ENCODE peak calls at places on chromosomes 16 and 17, in nine cellular contexts. O, G, L, M, X, R, S, H and T are unnamed samples.

GRCh38 chr17:9195961-9196668 is 174.8 kb downstream of the NTN1 start:
- ATAC-seq in R (peak; percentile 67), G (no peak), X (peak; percentile 32), S (peak; percentile 71), O (no peak), M (no peak), L (no peak), H (peak; percentile 9), T (no peak)

GRCh38 chr17:11564483-11565380 is 33.5 kb upstream of the DNAH9 start:
- ATAC-seq in G (no peak), S (no peak), O (no peak), L (no peak), X (no peak), M (no peak), H (peak; percentile 55), R (no peak), T (no peak)

GRCh38 chr17:62572488-62573469 is 54.7 kb upstream of the MRC2 start:
- ATAC-seq in M (no peak), O (no peak), S (no peak), G (no peak), X (no peak), R (no peak), L (no peak), H (no peak), T (no peak)

GRCh38 chr17:16419074-16419928 is 3.9 kb downstream of the TRPV2 start:
- ATAC-seq in M (peak; percentile 14), O (no peak), X (no peak), R (no peak), H (no peak), L (peak; percentile 62), S (peak; percentile 27), G (peak; percentile 42), T (peak; percentile 65)

GRCh38 chr16:57837305-57838125 is 35.2 kb upstream of the KIFC3 start:
- ATAC-seq in G (no peak), R (peak; percentile 32), L (no peak), X (no peak), M (no peak), S (no peak), O (no peak), H (no peak), T (no peak)

GRCh38 chr16:87982491-87983415 is 31.5 kb downstream of the BANP start:
- ATAC-seq in R (peak; percentile 52), O (no peak), X (no peak), H (no peak), S (peak; percentile 90), L (no peak), G (peak; percentile 15), M (no peak), T (no peak)

GRCh38 chr16:67395458-67396158 is 2.3 kb upstream of the TPPP3 start:
- ATAC-seq in O (no peak), R (peak; percentile 1), M (no peak), L (no peak), H (no peak), S (no peak), X (no peak), G (no peak), T (no peak)

GRCh38 chr16:85537795-85538401 is 75.2 kb upstream of the GSE1 start:
- ATAC-seq in L (no peak), X (no peak), G (no peak), R (no peak), S (no peak), H (no peak), O (no peak), M (no peak), T (no peak)

GRCh38 chr16:16158741-16159374 is 64.4 kb downstream of the ABCC6 start:
- ATAC-seq in L (no peak), R (no peak), M (no peak), O (no peak), G (no peak), H (no peak), S (no peak), X (no peak), T (no peak)

GRCh38 chr16:66324785-66325184 is 41.7 kb upstream of the CDH5 start:
- ATAC-seq in G (no peak), O (no peak), M (no peak), R (peak; percentile 92), X (no peak), H (no peak), S (peak; percentile 71), L (peak; percentile 77), T (no peak)

GRCh38 chr17:18176152-18176551 is 7.5 kb upstream of the ALKBH5 start:
- ATAC-seq in O (no peak), X (no peak), M (no peak), R (no peak), L (no peak), S (no peak), G (peak; percentile 38), H (no peak), T (no peak)

GRCh38 chr16:4697867-4698291 is 4.5 kb downstream of the NUDT16L1 start:
- ATAC-seq in H (no peak), L (no peak), X (no peak), S (no peak), R (no peak), M (no peak), G (no peak), O (no peak), T (no peak)

GRCh38 chr16:4695473-4696171 is 2.3 kb downstream of the NUDT16L1 start:
- ATAC-seq in H (no peak), M (no peak), S (no peak), O (no peak), G (no peak), R (no peak), L (no peak), X (no peak), T (no peak)

GRCh38 chr16:4696172-4696904 is 3.0 kb downstream of the NUDT16L1 start:
- ATAC-seq in G (no peak), L (no peak), R (no peak), O (no peak), M (no peak), H (peak; percentile 19), X (no peak), S (no peak), T (peak; percentile 22)

GRCh38 chr16:4698321-4699029 is 5.1 kb downstream of the NUDT16L1 start:
- ATAC-seq in S (no peak), L (no peak), H (no peak), O (no peak), G (no peak), X (no peak), M (no peak), R (no peak), T (no peak)

DNA sequence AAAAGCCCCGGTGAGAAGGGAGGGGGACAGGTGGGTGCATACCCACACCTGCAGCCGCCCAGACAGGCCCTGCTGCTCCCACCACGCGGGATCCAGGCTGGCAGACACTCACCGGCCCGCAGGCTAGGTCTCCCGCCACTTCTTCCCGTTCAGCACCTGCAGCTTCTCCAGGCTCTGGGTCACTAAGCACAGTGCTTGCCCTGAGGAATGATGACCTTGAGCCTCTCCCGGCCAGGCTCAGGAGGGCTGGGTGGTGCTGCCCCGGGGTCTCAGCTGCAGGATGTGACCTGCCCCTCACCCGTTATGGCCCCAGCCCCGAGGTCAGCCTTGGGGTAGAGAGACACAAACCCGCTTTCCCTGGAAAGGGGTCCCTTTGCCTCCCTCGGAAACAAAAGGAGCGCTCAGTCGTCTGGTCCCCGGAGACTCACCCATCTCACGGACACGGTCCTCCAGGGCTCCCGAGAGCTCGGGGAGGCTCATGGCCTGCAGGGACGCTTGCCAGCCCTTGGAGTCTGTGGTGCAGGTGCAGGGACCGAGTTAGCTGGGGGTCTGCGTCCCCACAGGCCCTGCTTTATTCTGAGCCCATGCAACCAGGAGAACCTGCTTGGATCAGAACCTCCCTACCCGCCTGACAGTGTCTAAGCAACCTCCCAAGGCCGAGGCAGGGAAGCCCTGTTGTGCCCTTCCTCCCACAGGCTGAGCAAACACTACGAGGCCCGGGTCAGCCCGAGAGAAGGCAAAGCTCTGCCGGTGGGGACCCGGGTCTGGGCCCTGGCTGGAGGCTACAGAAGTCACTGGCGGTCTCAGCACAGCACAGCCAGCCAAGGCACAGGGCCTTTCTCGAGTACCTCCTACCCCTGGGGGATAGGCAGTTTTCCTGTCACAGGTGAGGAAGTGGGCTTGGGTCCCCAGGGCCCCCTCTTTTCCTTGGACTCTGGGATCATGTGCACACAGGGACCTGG is 3.8 kb downstream of the NUDT16L1 start:
- ATAC-seq in G (no peak), R (no peak), L (no peak), S (peak; percentile 6), O (no peak), M (no peak), H (no peak), X (no peak), T (no peak)
- H3K4me1 ChIP-seq in G (peaks cover 21% of the 10 kb centered on the region), R (no peaks in the 10 kb centered on the region), L (peaks cover 63% of the 10 kb centered on the region), S (peaks cover 38% of the 10 kb centered on the region), O (peaks cover 39% of the 10 kb centered on the region), M (peaks cover 37% of the 10 kb centered on the region), H (peaks cover 7% of the 10 kb centered on the region), X (peaks cover 17% of the 10 kb centered on the region), T (peaks cover 45% of the 10 kb centered on the region)

DNA sequence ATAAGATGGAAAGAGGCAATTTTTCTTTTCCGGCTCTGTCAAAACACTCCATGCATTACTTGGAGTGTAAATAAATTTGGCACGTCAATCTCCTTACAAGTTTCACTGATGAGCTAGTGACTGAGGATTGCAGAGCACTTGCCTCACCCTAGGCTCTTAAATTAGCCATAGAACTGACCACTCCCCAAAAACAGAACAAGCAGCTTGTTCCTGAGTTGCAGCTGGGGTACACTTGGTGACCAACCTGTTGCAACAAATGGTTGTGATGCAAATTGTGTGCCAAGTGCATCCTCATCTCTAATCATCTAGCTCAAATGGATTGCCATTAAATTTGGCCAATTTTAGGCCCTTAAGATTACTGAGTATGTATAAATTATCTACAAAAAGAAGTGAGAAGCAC is 67.0 kb downstream of the CACNG1 start:
- ATAC-seq in X (no peak), G (no peak), S (no peak), L (no peak), H (no peak), O (peak; percentile 29), R (no peak), M (no peak), T (no peak)
- H3K4me1 ChIP-seq in X (peaks cover 5% of the 10 kb centered on the region), G (no peaks in the 10 kb centered on the region), S (no peaks in the 10 kb centered on the region), L (no peaks in the 10 kb centered on the region), H (peaks cover 3% of the 10 kb centered on the region), O (peaks cover 12% of the 10 kb centered on the region), R (no peaks in the 10 kb centered on the region), M (no peaks in the 10 kb centered on the region), T (no peaks in the 10 kb centered on the region)

GRCh38 chr17:79836952-79837887 is 2.0 kb downstream of the CBX4 start:
- ATAC-seq in R (peak; percentile 1), G (peak; percentile 55), L (no peak), M (peak; percentile 13), S (peak; percentile 56), O (peak; percentile 60), H (peak; percentile 20), X (peak; percentile 87), T (peak; percentile 32)
- H3K4me1 ChIP-seq in R (peaks cover 38% of the 10 kb centered on the region), G (peaks cover 79% of the 10 kb centered on the region), L (peaks cover 87% of the 10 kb centered on the region), M (peaks cover 75% of the 10 kb centered on the region), S (peaks cover 66% of the 10 kb centered on the region), O (peaks cover 65% of the 10 kb centered on the region), H (peaks cover 10% of the 10 kb centered on the region), X (peaks cover 70% of the 10 kb centered on the region), T (peaks cover 3% of the 10 kb centered on the region)

DNA sequence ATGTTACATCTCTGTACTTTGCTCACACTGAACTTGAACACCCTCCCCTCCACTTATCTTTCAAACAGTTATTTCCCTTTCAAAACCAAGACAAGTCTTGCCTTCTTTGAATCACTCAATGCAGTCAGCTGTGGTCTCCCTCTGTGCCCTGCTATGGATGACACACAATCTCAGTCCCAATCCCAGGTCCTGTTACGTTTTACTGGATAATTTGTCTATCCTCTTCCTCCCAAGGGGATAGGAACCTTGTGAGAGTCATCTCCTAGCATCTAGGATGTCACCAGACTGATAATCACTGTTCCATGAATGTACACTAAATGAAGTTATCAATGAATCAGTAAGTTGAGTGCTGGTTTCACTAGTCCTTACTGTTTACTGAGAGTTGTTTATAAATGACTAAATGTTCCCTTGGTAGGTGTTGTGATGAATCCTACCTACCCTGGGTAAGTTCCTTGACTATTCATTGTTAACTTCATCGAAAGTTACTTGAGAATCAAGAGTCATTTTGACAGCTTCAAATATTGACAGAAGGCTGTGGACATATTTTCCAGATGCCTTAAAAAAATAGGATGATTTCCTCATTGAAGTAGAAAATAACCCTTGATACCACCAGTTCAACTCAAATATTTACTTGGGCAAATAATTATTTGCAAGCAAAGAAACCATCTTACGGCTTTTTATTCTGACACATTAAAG is 244.9 kb downstream of the PRKCA start:
- ATAC-seq in M (no peak), L (no peak), R (no peak), S (no peak), H (no peak), X (no peak), G (peak; percentile 43), O (no peak), T (no peak)
- H3K4me1 ChIP-seq in M (peaks cover 39% of the 10 kb centered on the region), L (no peaks in the 10 kb centered on the region), R (peaks cover 26% of the 10 kb centered on the region), S (peaks cover 66% of the 10 kb centered on the region), H (no peaks in the 10 kb centered on the region), X (peaks cover 13% of the 10 kb centered on the region), G (peaks cover 12% of the 10 kb centered on the region), O (peaks cover 9% of the 10 kb centered on the region), T (peaks cover under 1% of the 10 kb centered on the region)